ENCODE peak calls at places on chromosomes 5 and 9, in eight cellular contexts. C is MCF 10A; P is ascending aorta; I is astrocyte of the spinal cord; V is endothelial cell of umbilical vein; R is A549; Y is mucosa of descending colon; D is CD8-positive, alpha-beta T cell. U is an unnamed sample.

GRCh38 chr5:73638344-73639095 is 12.5 kb downstream of the ARHGEF28 start:
- DNase-seq in R (no peak), Y (no peak), P (no peak), D (no peak), V (peak), I (peak), C (peak), U (no peak)

GRCh38 chr5:67166460-67166871 is 30.1 kb downstream of the CD180 start:
- DNase-seq in I (no peak), C (no peak), Y (peak), V (no peak), P (peak), R (peak), D (peak), U (no peak)

GRCh38 chr5:79728396-79728795 is 38.8 kb downstream of the CMYA5 start:
- DNase-seq in D (no peak), C (no peak), I (no peak), V (no peak), R (no peak), P (no peak), Y (no peak), U (no peak)

GRCh38 chr5:59034498-59035186 is 451.8 kb downstream of the RAB3C start:
- DNase-seq in R (no peak), V (peak), D (no peak), C (peak), P (no peak), I (peak), Y (no peak), U (no peak)

GRCh38 chr5:40627708-40628107 is 52.0 kb upstream of the PTGER4 start:
- DNase-seq in D (no peak), P (no peak), C (no peak), V (no peak), Y (no peak), I (no peak), R (no peak), U (no peak)

GRCh38 chr9:89655990-89656657 is 51.3 kb downstream of the GADD45G start:
- DNase-seq in V (no peak), C (no peak), R (no peak), D (no peak), I (no peak), P (no peak), Y (no peak), U (no peak)

GRCh38 chr5:9196403-9197224 is 349.3 kb downstream of the SEMA5A start:
- DNase-seq in R (no peak), C (peak), D (no peak), Y (no peak), V (no peak), I (peak), P (no peak), U (no peak)

GRCh38 chr5:174307656-174308271 is 262.3 kb downstream of the NSG2 start:
- DNase-seq in D (no peak), V (no peak), P (no peak), R (no peak), I (no peak), C (no peak), Y (no peak), U (no peak)

GRCh38 chr5:54619732-54620582 is 102.4 kb downstream of the SNX18 start:
- DNase-seq in R (no peak), V (no peak), D (no peak), I (peak), P (no peak), Y (no peak), C (no peak), U (no peak)

GRCh38 chr9:38641985-38642864 is 21.8 kb upstream of the ANKRD18A start:
- DNase-seq in Y (peak), D (no peak), P (no peak), I (peak), C (peak), V (peak), R (peak), U (no peak)

GRCh38 chr5:150358261-150359095 is 981 bp downstream of the TCOF1 start:
- DNase-seq in R (no peak), P (no peak), C (peak), V (peak), I (peak), Y (no peak), D (no peak), U (no peak)

GRCh38 chr5:40333459-40334241 is 346.1 kb upstream of the PTGER4 start:
- DNase-seq in I (peak), R (no peak), P (no peak), Y (no peak), V (peak), C (peak), D (no peak), U (no peak)

GRCh38 chr5:33166522-33166921 is 274.2 kb upstream of the TARS1 start:
- DNase-seq in I (no peak), D (no peak), Y (peak), C (no peak), V (peak), P (no peak), R (no peak), U (no peak)

GRCh38 chr5:123476696-123477095 is 35.3 kb upstream of the CSNK1G3 start:
- DNase-seq in R (no peak), C (peak), P (no peak), D (no peak), Y (no peak), V (no peak), I (no peak), U (no peak)

GRCh38 chr9:124190761-124191160 is 67.0 kb upstream of the NEK6 start:
- DNase-seq in C (no peak), Y (no peak), V (no peak), P (no peak), D (no peak), I (no peak), R (no peak), U (no peak)

GRCh38 chr5:79182141-79182540 is 53.8 kb upstream of the JMY start:
- DNase-seq in D (no peak), I (no peak), P (no peak), C (no peak), Y (no peak), R (no peak), V (no peak), U (no peak)

GRCh38 chr5:151448038-151448985 is 909 bp downstream of the SLC36A1 start:
- DNase-seq in D (no peak), Y (peak), I (no peak), V (peak), C (peak), R (no peak), P (no peak), U (no peak)

GRCh38 chr9:111108946-111109345 is 70.7 kb upstream of the LPAR1 start:
- DNase-seq in C (peak), Y (no peak), D (no peak), R (no peak), V (no peak), P (no peak), I (peak), U (no peak)

GRCh38 chr9:35295369-35296036 is 133.7 kb downstream of the UNC13B start:
- DNase-seq in Y (no peak), V (no peak), R (no peak), D (no peak), I (no peak), P (no peak), C (no peak), U (no peak)

GRCh38 chr5:135153259-135153658 is 119.2 kb upstream of the PITX1 start:
- DNase-seq in V (no peak), I (no peak), D (no peak), R (no peak), P (no peak), Y (no peak), C (no peak), U (no peak)

GRCh38 chr5:41157272-41157671 is 56.1 kb downstream of the C6 start:
- DNase-seq in Y (no peak), D (no peak), R (no peak), V (no peak), P (no peak), C (peak), I (peak), U (no peak)

GRCh38 chr5:135186662-135187522 is 152.9 kb upstream of the PITX1 start:
- DNase-seq in P (no peak), D (no peak), R (no peak), I (no peak), V (no peak), C (peak), Y (no peak), U (no peak)

GRCh38 chr5:20972419-20972925 is 984.5 kb upstream of the CDH18 start:
- DNase-seq in R (peak), P (no peak), D (no peak), I (peak), C (peak), Y (peak), V (peak), U (no peak)

GRCh38 chr5:40774626-40775025 is 18.9 kb upstream of the TTC33 start:
- DNase-seq in I (no peak), R (no peak), C (no peak), Y (no peak), V (no peak), P (no peak), D (no peak), U (no peak)

GRCh38 chr9:132881826-132882225 is 3.1 kb downstream of the SPACA9 start:
- DNase-seq in R (no peak), C (no peak), V (no peak), Y (no peak), I (no peak), P (no peak), D (no peak), U (no peak)

GRCh38 chr5:53116597-53116996 is 7.0 kb upstream of the MOCS2 start:
- DNase-seq in V (no peak), I (no peak), R (no peak), C (no peak), P (no peak), D (no peak), Y (no peak), U (no peak)

GRCh38 chr9:115456515-115456914 is 338.6 kb upstream of the TNC start:
- DNase-seq in V (no peak), D (no peak), C (no peak), P (no peak), Y (no peak), I (no peak), R (no peak), U (no peak)

GRCh38 chr9:86287013-86287412 is 4.7 kb upstream of the ISCA1 start:
- DNase-seq in P (no peak), V (no peak), R (peak), Y (no peak), D (no peak), C (peak), I (peak), U (no peak)

GRCh38 chr5:170343177-170343576 is 45.6 kb upstream of the LCP2 start:
- DNase-seq in P (no peak), I (no peak), R (no peak), C (no peak), V (no peak), Y (no peak), D (no peak), U (no peak)

GRCh38 chr5:36111238-36111637 is 40.4 kb downstream of the LMBRD2 start:
- DNase-seq in Y (no peak), C (no peak), I (no peak), P (no peak), V (no peak), D (no peak), R (no peak), U (no peak)
- TF ChIP-seq CTCF in Y (no peak), C (no peak), I (no peak), P (no peak), V (no peak), D (no peak), R (no peak), U (no peak)

DNA sequence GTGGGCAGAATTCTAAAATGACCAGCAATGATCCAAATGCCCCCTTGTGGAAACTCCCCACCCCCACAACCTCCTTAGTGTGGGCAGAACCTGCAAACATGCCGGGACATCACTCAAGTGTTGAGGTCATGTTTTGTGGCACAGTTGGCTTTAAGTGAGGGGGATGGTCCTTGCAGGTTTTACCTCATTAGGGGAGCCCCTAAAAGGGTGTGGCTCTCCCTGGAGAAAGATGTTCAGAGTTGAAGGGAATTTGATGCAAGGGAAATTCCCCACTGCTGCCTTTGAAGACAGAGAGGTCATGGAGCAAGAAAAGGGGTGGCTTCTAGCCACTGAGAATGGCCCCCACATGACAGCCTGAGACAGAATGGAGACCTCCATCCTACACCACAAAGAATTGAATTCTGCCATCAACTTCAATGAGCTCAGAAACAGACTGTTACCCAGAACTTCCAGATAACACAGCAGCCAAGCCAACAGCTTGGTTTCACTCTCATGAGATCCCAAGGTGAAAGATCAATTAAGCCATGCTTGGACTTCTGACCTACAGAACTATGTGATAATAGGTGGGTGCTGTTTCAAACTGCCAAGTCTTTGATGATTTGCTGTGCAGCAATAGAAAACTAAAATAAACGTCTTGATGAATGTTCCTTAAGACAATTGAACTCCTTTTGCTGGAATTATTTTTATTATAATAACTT is 103.4 kb downstream of the MED10 start:
- DNase-seq in P (no peak), V (no peak), Y (no peak), C (no peak), I (no peak), R (no peak), D (no peak), U (no peak)
- TF ChIP-seq CTCF in P (no peak), V (no peak), Y (no peak), C (no peak), I (no peak), R (no peak), D (no peak), U (no peak)

DNA sequence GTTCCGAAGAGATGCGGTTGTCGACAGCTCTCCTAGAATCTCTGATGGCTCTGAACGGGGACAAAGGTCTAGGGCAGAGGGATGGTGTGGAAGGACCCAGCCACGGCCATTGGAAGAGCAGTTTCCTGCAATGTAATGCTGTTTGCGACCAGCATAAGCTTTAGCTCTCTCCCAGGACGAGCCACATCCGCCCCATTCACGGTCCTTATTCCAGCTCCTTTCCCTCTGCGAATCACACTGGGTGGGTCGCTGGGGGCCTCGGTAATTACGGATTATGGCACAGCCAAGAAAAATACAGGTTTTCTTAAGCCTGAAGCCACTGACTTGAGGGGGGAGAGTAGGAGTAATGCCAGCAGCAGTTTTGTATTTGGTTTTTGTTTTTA is 22.7 kb downstream of the ANXA2R start:
- DNase-seq in C (no peak), P (no peak), R (no peak), Y (peak), V (peak), I (no peak), D (no peak), U (no peak)
- TF ChIP-seq CTCF in C (no peak), P (no peak), R (no peak), Y (no peak), V (no peak), I (no peak), D (no peak), U (no peak)

GRCh38 chr9:130220351-130220750 is 45.2 kb upstream of the HMCN2 start:
- DNase-seq in P (no peak), R (no peak), D (no peak), I (no peak), V (no peak), C (no peak), Y (no peak), U (no peak)
- TF ChIP-seq CTCF in P (no peak), R (no peak), D (no peak), I (peak), V (no peak), C (no peak), Y (no peak), U (no peak)

GRCh38 chr5:87400305-87400899 is 12.3 kb downstream of the CCNH start:
- DNase-seq in P (no peak), Y (no peak), D (no peak), V (peak), I (peak), R (peak), C (peak), U (no peak)
- TF ChIP-seq CTCF in P (peak), Y (peak), D (peak), V (peak), I (peak), R (peak), C (peak), U (peak)

GRCh38 chr5:320524-321232 is 836 bp upstream of the AHRR start:
- DNase-seq in Y (no peak), C (no peak), V (no peak), D (no peak), R (no peak), P (no peak), I (no peak), U (no peak)
- TF ChIP-seq CTCF in Y (no peak), C (no peak), V (no peak), D (no peak), R (no peak), P (no peak), I (no peak), U (no peak)